ENCODE peak calls at places on chromosome 18, in seven cellular contexts. S, K, U, T, I, G and O are unnamed samples.

GRCh38 chr18:78423776-78424175 is 555.8 kb upstream of the SALL3 start:
- DNase-seq in T (no peak), K (no peak), S (no peak), G (no peak), I (no peak), U (no peak), O (no peak)

GRCh38 chr18:43847164-43848091 is 570.1 kb upstream of the SYT4 start:
- DNase-seq in K (no peak), U (no peak), I (no peak), T (no peak), S (no peak), G (no peak), O (no peak)

GRCh38 chr18:61921621-61922235 is 28.9 kb upstream of the RNF152 start:
- DNase-seq in U (no peak), G (no peak), T (no peak), K (no peak), S (no peak), I (no peak), O (no peak)

GRCh38 chr18:48563027-48563426 is 24.2 kb downstream of the CTIF start:
- DNase-seq in I (no peak), G (no peak), T (no peak), K (no peak), S (no peak), U (no peak), O (no peak)

GRCh38 chr18:48161911-48162698 is 231.6 kb upstream of the SMAD2 start:
- DNase-seq in S (no peak), G (no peak), T (peak), U (no peak), K (peak), I (peak), O (no peak)

GRCh38 chr18:10750386-10751035 is 224.7 kb downstream of the NAPG start:
- DNase-seq in T (no peak), U (no peak), I (no peak), K (no peak), G (no peak), S (no peak), O (no peak)

GRCh38 chr18:41150316-41150715 is 804.7 kb upstream of the PIK3C3 start:
- DNase-seq in I (no peak), S (no peak), K (no peak), U (no peak), T (no peak), G (no peak), O (no peak)

GRCh38 chr18:69758458-69758857 is 189.2 kb downstream of the CD226 start:
- DNase-seq in G (no peak), S (no peak), T (no peak), I (no peak), U (no peak), K (no peak), O (no peak)

GRCh38 chr18:36406805-36407204 is 109.3 kb downstream of the FHOD3 start:
- DNase-seq in S (no peak), U (no peak), K (no peak), T (no peak), I (no peak), G (no peak), O (no peak)

DNA sequence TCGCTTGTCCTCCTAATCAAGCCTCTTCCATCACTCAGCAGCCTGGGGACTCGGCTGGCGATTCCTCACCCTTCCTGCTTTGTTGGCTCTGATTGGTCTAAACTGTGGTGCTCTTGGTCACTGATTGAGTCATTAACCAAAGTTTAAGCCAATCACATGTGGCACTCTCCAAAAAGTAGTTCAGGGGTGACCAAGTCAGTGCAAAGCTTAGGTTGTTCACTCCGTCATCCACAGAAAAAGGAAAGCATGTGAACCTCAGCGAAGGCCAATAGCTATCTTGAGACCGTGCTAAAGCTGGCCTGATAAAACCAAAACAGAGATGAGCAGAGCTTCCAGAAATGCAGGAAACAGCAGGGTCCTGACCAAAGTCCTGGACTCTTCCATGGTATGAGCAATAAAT is 4.9 kb downstream of the ALPK2 start:
- DNase-seq in I (no peak), T (no peak), K (no peak), S (no peak), U (no peak), G (no peak), O (no peak)
- TF ChIP-seq CTCF in I (no peak), T (no peak), K (no peak), S (no peak), U (no peak), G (no peak), O (no peak)

DNA sequence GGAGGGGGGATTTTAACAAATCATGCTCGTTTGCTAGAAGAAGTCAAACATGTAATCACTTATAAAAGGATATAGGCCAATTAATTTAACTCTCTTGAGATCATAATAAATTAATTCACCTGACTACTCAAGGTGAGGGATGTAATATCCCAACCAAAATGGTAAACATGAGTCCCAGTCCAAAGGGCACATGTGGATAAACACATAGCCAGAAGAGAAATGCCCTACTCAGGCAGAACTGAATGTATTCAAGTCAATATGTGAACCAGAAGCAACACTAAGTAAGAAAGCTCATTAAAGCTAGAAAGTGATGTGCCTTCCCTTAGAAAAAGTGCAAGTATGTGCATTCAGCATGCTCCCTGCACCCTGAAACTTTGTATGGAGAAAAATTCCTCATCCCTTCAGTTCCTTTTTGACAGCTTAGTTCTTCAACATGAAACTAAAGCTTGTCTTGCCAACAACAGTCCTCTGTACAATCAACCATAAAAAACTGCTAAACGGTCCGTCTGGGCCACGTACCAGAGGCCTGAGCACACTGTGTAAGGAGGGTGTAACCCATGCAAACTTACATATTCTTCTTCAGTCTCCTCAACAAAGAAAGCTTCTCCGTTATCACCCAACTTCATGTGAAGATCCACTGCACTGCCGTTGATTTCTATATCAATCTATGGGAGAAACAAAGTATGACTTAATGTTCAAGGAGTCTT is 58.9 kb downstream of the LPIN2 start:
- DNase-seq in U (no peak), S (no peak), K (no peak), G (no peak), I (no peak), T (no peak), O (no peak)
- H3K27ac ChIP-seq in U (no peak), S (no peak), K (no peak), G (no peak), I (no peak), T (no peak), O (no peak)

GRCh38 chr18:21110667-21111350 is 804 bp downstream of the ROCK1 start:
- DNase-seq in I (peak), U (peak), G (no peak), T (peak), S (peak), K (peak), O (peak)

GRCh38 chr18:21112543-21113105 is 1.0 kb upstream of the ROCK1 start:
- DNase-seq in S (no peak), G (no peak), U (no peak), T (no peak), I (no peak), K (no peak), O (no peak)

GRCh38 chr18:21112140-21112473 is 494 bp upstream of the ROCK1 start:
- DNase-seq in T (no peak), I (no peak), U (no peak), K (no peak), G (no peak), S (no peak), O (peak)

GRCh38 chr18:21109936-21110666 is 1.5 kb downstream of the ROCK1 start:
- DNase-seq in S (no peak), K (no peak), G (no peak), U (no peak), T (no peak), I (no peak), O (no peak)

GRCh38 chr18:21111351-21112139 is at the start of gene ROCK1:
- DNase-seq in G (peak), T (peak), U (peak), I (peak), K (peak), S (peak), O (peak)
- TF ChIP-seq POLR2A in G (peak), T (no peak), U (peak), I (peak), K (peak), S (peak), O (peak)

GRCh38 chr18:46574740-46575108 is 82.3 kb downstream of the LOXHD1 start:
- DNase-seq in T (no peak), S (no peak), G (no peak), K (no peak), U (no peak), I (no peak), O (no peak)

GRCh38 chr18:46575851-46576250 is 81.2 kb downstream of the LOXHD1 start:
- DNase-seq in T (no peak), U (no peak), I (no peak), S (no peak), K (no peak), G (no peak), O (no peak)

GRCh38 chr18:46571756-46572155 is 85.3 kb downstream of the LOXHD1 start:
- DNase-seq in S (no peak), I (no peak), U (no peak), K (no peak), T (no peak), G (no peak), O (no peak)

GRCh38 chr18:46573156-46573555 is 83.9 kb downstream of the LOXHD1 start:
- DNase-seq in K (no peak), G (no peak), S (no peak), I (no peak), U (no peak), T (no peak), O (no peak)

GRCh38 chr18:46574000-46574739 is 82.8 kb downstream of the LOXHD1 start:
- DNase-seq in T (no peak), U (no peak), K (no peak), S (no peak), G (no peak), I (no peak), O (no peak)
- TF ChIP-seq CTCF in T (no peak), U (no peak), K (no peak), S (no peak), G (no peak), I (no peak), O (no peak)

DNA sequence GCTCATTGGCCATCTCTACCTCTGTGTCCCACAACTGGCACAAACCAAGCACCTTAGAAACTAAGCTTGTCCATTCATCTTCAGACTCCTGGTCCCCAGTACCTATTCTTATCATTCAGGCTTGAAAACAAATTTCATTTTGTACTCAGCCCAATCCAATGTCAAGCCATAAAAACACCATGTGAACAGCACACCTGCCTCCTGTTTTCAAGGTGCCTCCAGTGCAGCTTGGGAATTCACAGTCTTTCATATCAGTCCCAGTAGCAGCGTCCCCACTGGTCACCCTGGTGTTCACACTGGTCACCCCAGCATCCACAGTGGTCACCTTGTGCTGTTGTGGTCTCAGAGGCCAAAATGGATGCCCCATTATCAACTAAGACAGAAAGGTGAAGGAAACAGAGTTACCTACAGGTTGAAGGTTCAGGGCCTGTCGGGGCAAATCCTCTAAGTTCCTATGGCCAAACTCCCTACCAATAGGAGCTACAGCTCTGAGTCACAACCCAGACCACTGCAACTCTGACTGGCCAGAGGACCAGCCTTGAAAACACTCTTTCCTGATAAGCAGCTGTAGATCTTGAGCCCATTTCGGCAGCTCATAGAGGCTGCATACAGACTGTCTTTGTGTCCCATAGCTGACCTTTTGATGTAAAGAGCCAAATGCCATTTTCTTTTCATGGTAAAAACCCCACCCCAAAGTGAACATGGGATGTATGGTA is 259.5 kb upstream of the RAB12 start:
- DNase-seq in T (no peak), S (no peak), K (no peak), G (no peak), U (no peak), I (peak), O (no peak)
- H3K27ac ChIP-seq in T (no peak), S (no peak), K (no peak), G (no peak), U (no peak), I (no peak), O (no peak)

DNA sequence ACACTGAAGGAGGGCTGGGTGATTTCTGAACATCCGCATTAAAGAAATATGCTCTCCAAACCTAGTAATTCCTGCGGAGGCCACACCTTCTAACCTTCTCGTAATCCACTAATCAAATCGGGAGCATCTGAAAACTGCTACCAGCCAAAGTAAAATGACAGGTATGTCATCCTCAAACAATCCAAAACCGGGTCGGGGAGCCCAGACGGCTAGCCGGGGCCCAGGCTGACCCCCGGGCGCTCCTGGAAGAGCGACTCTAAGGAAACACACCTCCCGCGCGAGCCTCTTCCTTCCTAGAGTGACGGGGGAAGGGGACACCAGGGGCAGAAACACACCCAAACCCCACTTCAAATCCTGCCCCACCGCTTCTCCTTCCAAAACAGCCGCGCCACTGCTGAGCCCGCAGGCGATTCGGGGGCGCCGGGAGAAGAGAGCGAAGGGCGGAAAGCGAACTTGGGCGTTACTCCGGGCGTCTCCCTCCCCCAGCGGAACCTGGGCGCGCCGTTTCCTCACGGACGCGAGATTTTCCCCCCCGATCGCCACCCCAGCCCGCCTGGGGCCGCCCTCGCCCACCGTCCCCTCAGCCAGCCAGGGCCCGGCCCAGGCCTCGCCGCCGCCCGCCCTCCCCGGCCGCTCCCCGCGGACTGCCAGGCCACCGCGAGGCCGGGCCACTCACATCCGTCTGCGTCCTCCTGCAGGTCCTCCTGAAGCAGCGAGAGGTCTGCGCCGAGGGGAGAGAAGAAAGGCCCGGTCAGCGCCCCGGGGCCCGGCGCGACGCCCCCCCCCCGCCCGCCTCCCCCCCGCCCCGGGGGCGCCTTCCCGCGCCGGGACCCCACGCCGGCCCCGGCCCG is 584 bp downstream of the PPP4R1 start:
- DNase-seq in K (peak), I (peak), T (peak), G (peak), S (peak), U (peak), O (peak)
- TF ChIP-seq POLR2A in K (no peak), I (peak), T (no peak), G (no peak), S (peak), U (peak), O (no peak)

DNA sequence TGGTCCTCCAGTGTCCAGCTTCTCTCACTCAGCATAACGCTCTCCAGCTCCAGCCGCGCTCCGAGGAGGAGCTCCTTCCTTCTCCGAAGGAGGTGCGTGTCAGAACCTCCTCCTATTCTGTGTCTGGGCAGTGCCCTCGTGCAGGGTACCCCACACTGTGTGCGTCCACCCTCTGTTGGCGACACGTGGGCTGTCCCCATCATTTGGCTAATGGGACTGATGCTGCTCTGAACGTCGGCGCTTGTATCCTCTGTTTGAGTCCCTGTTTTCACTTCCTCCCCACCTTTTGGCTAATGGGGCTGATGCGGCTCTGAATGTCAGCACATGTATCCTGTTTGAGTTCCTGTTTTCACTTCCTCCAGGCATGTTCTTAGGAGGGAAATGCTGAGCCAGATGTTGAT is 22.2 kb downstream of the KCNG2 start:
- DNase-seq in K (no peak), I (no peak), U (peak), T (no peak), S (no peak), G (no peak), O (no peak)
- TF ChIP-seq CTCF in K (no peak), I (no peak), U (no peak), T (no peak), S (no peak), G (no peak), O (no peak)

DNA sequence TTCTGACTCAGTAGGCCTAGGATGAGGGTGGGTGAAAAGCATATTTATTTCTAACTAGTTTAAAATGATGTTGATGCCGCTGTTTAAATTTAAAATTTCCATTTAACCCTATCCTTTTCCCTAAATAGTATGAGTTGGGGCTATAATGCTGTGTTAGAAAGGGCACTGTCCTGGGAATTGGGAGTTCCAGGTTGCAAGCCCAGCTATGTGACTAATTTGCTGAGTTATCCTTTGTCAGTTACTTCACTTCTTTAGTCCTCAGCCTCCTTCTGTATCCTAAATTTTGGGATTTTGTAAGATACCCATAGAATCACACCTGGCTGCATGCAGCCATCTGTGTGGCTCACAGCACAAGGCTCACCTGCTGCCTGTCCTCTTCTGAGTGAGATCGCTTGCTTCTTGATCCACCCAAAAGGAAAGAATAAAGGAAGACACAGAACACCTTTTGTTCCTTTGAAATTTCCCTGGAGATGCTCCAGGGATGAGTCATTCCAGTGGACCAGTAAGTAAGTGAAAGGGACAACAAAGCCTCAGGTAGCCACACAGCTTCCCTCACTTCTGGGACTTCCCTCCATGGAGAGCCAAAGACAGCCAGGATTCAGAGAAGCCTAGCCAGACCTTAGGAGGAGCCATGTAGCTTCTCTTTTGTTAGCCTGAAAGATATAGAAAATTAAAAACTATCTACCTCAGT is 97.2 kb downstream of the DTNA start:
- DNase-seq in K (no peak), U (no peak), T (no peak), I (no peak), G (no peak), S (no peak), O (no peak)
- H3K27ac ChIP-seq in K (peak), U (no peak), T (no peak), I (no peak), G (no peak), S (no peak), O (no peak)

GRCh38 chr18:42339324-42339723 is 384.3 kb downstream of the PIK3C3 start:
- DNase-seq in U (no peak), S (no peak), G (no peak), T (no peak), I (no peak), K (no peak), O (no peak)
- TF ChIP-seq POLR2A in U (no peak), S (no peak), G (no peak), T (no peak), I (no peak), K (no peak), O (no peak)